ENCODE peak calls at places on chromosomes 11 and 22, in seven cellular contexts. R is heart left ventricle, S is sigmoid colon, O is keratinocyte, B is tibial nerve, N is fibroblast of lung, U is esophagus squamous epithelium. E is an unnamed sample. For H3K4me1, the result is how much of the 10 kb centered on the place peaks cover.

GRCh38 chr11:9386086-9386485 is 1.6 kb downstream of the IPO7 start:
- DNase-seq in O (no peak), R (no peak), S (no peak), N (peak), B (no peak), U (no peak), E (no peak)

GRCh38 chr11:59545179-59546020 is 34.1 kb downstream of the OR4D9 start:
- DNase-seq in S (no peak), U (no peak), B (no peak), R (no peak), O (no peak), N (peak), E (no peak)

GRCh38 chr11:35141538-35141937 is 2.6 kb downstream of the CD44 start:
- DNase-seq in O (no peak), S (peak), N (no peak), U (no peak), B (peak), R (peak), E (no peak)

GRCh38 chr11:124329787-124330478 is 9.9 kb upstream of the OR8D2 start:
- DNase-seq in S (no peak), U (no peak), N (peak), R (no peak), B (no peak), O (no peak), E (no peak)

GRCh38 chr22:35987487-35987886 is 41.1 kb downstream of the RBFOX2 start:
- DNase-seq in B (no peak), O (no peak), N (peak), U (no peak), S (no peak), R (no peak), E (no peak)

GRCh38 chr11:132658696-132659095 is 873.6 kb downstream of the OPCML start:
- DNase-seq in R (no peak), O (no peak), S (no peak), U (no peak), B (no peak), N (peak), E (no peak)

GRCh38 chr22:33919591-33920501 is at the start of gene LARGE1:
- DNase-seq in N (peak), S (peak), R (peak), O (no peak), B (no peak), U (no peak), E (no peak)

GRCh38 chr22:46652930-46653331 is 32.7 kb downstream of the GRAMD4 start:
- DNase-seq in S (no peak), O (no peak), R (no peak), B (no peak), U (no peak), N (peak), E (no peak)

GRCh38 chr11:9753031-9753430 is 89.2 kb downstream of the SWAP70 start:
- DNase-seq in N (peak), U (no peak), B (no peak), S (no peak), R (no peak), O (no peak), E (no peak)

GRCh38 chr11:47946682-47947575 is 33.4 kb upstream of the PTPRJ start:
- DNase-seq in U (no peak), O (peak), N (peak), R (peak), B (peak), S (peak), E (no peak)

GRCh38 chr22:38802671-38803121 is 8.8 kb upstream of the DNAL4 start:
- DNase-seq in B (peak), S (peak), N (peak), U (no peak), O (peak), R (peak), E (no peak)

GRCh38 chr22:47210112-47210657 is 447.7 kb downstream of the TBC1D22A start:
- DNase-seq in R (no peak), O (no peak), U (no peak), S (no peak), N (no peak), B (no peak), E (no peak)

GRCh38 chr11:43681543-43681942 is 1.0 kb downstream of the HSD17B12 start:
- DNase-seq in O (no peak), N (peak), U (no peak), B (no peak), S (no peak), R (no peak), E (no peak)

GRCh38 chr11:114149689-114150407 is 90.3 kb downstream of the ZBTB16 start:
- DNase-seq in N (no peak), S (peak), U (no peak), B (no peak), R (no peak), O (no peak), E (no peak)

GRCh38 chr22:42269407-42270177 is 861 bp downstream of the TCF20 start:
- DNase-seq in O (no peak), U (no peak), N (no peak), B (no peak), S (peak), R (peak), E (peak)

GRCh38 chr11:101188801-101189200 is 59.2 kb upstream of the PGR start:
- DNase-seq in B (no peak), N (no peak), S (no peak), O (no peak), R (no peak), U (no peak), E (no peak)

GRCh38 chr22:41557401-41558240 is 3.2 kb upstream of the CSDC2 start:
- DNase-seq in N (peak), U (no peak), S (peak), R (peak), O (no peak), B (peak), E (no peak)

GRCh38 chr22:32949719-32950118 is 108.5 kb downstream of the SYN3 start:
- DNase-seq in O (no peak), R (no peak), S (no peak), N (no peak), B (no peak), U (no peak), E (no peak)

GRCh38 chr11:30855383-30856006 is 269.3 kb upstream of the MPPED2 start:
- DNase-seq in S (no peak), N (peak), O (no peak), U (no peak), R (no peak), B (no peak), E (no peak)

GRCh38 chr22:32309585-32310251 is 47.9 kb upstream of the RFPL3 start:
- DNase-seq in S (no peak), R (no peak), B (no peak), O (no peak), U (no peak), N (no peak), E (no peak)

GRCh38 chr11:27120211-27120610 is 79.6 kb downstream of the BBOX1 start:
- DNase-seq in B (no peak), O (no peak), N (peak), S (no peak), R (no peak), U (no peak), E (no peak)

DNA sequence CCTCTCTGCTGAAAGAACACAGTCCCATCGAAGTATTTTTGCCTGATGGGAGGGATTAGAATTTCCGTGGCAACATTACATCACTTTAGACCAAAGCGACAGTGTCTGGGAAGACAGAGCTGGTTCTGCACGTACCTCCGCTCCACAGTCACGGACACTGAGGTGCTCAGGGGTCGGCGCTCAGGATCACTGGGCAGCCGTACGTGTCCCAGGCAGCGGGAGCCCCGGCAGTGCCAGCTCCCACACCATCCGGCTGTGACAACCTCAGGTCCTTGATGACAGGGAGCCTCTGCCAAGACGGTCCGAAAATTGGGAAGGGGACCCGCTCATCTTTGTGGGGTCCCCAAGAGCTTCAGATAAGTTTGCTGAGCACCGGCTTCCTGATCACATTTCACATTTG is 61.8 kb upstream of the LINC01488 start:
- DNase-seq in S (peak), B (no peak), N (no peak), O (no peak), U (no peak), R (no peak), E (no peak)
- H3K4me1 ChIP-seq in S (under half), B (under half), N (under half), O (under half), U (under half), R (under half), E (under half)

GRCh38 chr11:19891050-19891449 is 178.4 kb downstream of the NAV2 start:
- DNase-seq in N (no peak), U (no peak), B (no peak), O (no peak), R (no peak), S (no peak), E (no peak)

GRCh38 chr11:19886498-19886897 is 173.9 kb downstream of the NAV2 start:
- DNase-seq in S (no peak), B (no peak), U (no peak), R (no peak), N (no peak), O (no peak), E (no peak)

GRCh38 chr11:19892387-19892786 is 179.8 kb downstream of the NAV2 start:
- DNase-seq in R (no peak), N (peak), B (no peak), S (no peak), U (no peak), O (no peak), E (no peak)

GRCh38 chr11:19890308-19890707 is 177.7 kb downstream of the NAV2 start:
- DNase-seq in N (peak), B (no peak), R (no peak), U (no peak), S (no peak), O (no peak), E (no peak)

DNA sequence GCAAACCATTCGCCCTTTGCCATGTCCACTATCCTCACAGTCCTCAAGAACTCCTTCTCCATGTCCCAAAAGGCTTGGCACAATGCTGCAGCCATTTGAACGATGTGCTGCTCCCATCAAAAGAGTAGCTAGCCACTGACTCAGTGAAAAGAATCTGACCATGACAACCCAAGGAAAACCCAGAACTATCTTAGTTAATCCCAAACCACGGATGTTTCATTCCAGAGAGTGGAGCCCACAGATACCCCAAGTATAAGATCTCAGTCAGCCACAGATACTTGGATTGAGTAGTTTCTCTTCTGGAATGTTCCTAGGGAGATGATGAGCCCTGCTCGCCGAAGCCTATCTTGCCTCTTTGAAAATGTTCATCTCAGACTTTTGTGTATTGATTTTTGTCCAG is 176.9 kb downstream of the NAV2 start:
- DNase-seq in B (no peak), U (no peak), N (peak), O (no peak), S (no peak), R (no peak), E (no peak)
- H3K27ac ChIP-seq in B (no peak), U (no peak), N (no peak), O (no peak), S (peak), R (no peak), E (no peak)

DNA sequence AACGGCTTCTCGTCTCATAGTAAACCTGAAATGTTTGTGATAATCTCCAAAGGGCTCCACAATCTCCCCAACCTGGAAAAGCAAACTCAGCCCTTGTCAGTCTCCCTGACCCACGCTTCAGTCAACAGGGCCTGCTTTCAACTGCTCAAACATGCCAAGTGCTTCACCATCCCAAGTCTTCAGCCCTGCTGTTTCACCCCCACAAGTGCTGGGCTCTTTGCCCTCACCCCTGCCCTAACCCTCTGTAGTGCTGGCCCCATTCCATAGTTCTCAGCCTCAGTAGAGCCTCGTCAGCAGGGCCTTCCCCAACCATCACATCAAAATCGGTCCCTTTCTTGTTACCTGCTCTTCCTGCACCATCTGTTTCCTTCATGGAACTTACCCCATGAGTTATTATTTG is 43.4 kb upstream of the NFRKB start:
- DNase-seq in R (no peak), B (no peak), S (no peak), O (no peak), U (no peak), N (no peak), E (no peak)
- H3K4me3 ChIP-seq in R (no peak), B (no peak), S (no peak), O (no peak), U (no peak), N (no peak), E (no peak)

DNA sequence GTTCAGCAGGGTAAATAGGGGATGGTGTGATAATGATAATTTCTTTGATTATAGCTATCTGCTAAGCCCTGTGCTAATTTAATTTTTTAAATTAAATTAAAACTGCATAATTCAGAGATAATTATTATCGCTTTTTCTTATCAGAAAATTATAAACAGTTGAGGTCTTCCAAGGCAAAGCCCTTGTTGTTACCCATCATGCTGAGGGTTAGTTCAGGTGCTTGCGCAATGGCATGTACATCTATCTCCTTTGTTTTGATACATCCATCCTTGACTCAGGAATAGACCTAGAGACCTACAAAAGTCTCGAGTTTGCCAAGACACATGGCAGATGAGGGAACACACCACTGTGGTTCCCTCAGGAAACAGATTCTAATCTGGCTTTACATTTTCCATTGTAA is 737.6 kb downstream of the DLG2 start:
- DNase-seq in O (no peak), U (no peak), S (no peak), N (no peak), B (no peak), R (no peak), E (no peak)
- H3K4me1 ChIP-seq in O (under half), U (under half), S (under half), N (under half), B (under half), R (under half), E (under half)

GRCh38 chr11:68099474-68100405 is 21.4 kb downstream of the CHKA start:
- DNase-seq in S (no peak), B (no peak), R (peak), N (peak), U (no peak), O (no peak), E (no peak)

GRCh38 chr11:68099057-68099456 is 22.1 kb downstream of the CHKA start:
- DNase-seq in B (no peak), R (no peak), U (no peak), S (no peak), O (no peak), N (no peak), E (no peak)

GRCh38 chr11:68092411-68092810 is 28.8 kb downstream of the CHKA start:
- DNase-seq in R (no peak), O (no peak), S (no peak), U (no peak), N (no peak), B (no peak), E (no peak)

GRCh38 chr11:68093565-68093964 is 27.6 kb downstream of the CHKA start:
- DNase-seq in B (no peak), O (no peak), S (no peak), R (no peak), N (no peak), U (no peak), E (no peak)

DNA sequence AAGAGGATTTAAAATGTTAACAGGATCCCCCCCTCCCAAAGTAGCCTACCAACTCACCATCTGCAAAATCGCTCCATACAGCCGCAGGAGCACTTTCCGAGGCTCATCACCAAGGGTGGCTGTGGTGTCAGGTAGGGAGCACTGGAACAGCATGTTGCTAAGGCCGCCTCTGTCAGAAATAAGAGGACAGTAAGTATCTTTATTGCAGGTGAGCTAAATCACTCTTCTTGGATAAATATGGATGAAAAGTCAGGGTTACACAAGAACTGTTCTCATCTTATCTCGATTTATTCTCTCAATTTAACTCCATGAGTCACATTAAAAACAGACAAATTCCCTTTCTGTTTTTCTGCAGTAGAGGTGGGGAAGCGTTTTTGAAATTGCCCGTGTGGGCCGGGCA is 24.2 kb downstream of the CHKA start:
- DNase-seq in O (no peak), S (no peak), N (no peak), R (no peak), U (no peak), B (no peak), E (no peak)
- H3K27ac ChIP-seq in O (no peak), S (no peak), N (no peak), R (no peak), U (no peak), B (no peak), E (no peak)

GRCh38 chr11:126268708-126269579 is at the start of the genes FOXRED1 and SRPRA:
- DNase-seq in O (peak), R (peak), U (peak), N (peak), S (peak), B (peak), E (peak)
- H3K4me3 ChIP-seq in O (peak), R (peak), U (peak), N (peak), S (peak), B (peak), E (peak)

DNA sequence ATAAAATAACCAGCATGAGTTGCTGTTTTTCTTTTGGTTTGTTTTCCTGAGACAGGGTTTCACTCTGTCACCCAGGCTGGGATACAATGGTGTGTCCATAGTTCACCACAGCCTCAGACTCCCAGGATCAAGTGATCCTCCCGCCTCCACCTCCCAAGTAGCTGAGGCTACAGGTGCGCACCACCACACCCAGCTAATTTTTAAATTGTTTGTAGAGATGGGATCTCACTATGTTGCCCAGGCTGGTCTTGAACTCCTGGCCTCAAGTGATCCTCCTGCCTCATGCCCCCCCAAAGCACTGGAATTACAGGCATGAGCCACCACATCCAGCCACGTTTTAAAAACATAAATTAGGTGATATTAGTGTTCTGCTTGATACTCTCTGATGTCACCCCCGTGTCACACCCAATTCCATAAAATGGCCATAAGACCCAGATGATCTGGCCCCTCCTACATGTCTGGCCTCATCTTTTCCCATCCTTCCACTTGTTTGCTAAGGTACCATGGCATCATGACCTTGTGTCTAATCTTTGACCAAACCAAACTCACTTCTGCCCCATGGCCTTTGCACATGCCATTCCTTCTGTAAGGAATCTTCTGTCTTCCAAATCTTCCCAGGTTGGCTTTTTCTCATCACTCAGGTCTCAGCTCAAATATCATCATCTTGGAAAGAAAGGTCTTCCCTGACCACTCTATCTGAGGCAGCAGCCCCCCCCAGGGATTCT is 6.3 kb downstream of the SIK3 start:
- DNase-seq in O (no peak), R (no peak), S (no peak), N (no peak), U (no peak), B (no peak), E (no peak)
- H3K4me1 ChIP-seq in O (half or more), R (under half), S (half or more), N (under half), U (half or more), B (under half), E (under half)

GRCh38 chr11:78415338-78415737 is 2.3 kb downstream of the GAB2 start:
- DNase-seq in O (no peak), U (no peak), R (no peak), N (no peak), S (no peak), B (no peak), E (no peak)

GRCh38 chr11:78417888-78418583 is 416 bp upstream of the GAB2 start:
- DNase-seq in U (peak), O (no peak), R (peak), N (peak), S (peak), B (peak), E (peak)

GRCh38 chr11:78417175-78417887 is at the start of gene GAB2:
- DNase-seq in R (peak), S (no peak), N (no peak), O (no peak), U (no peak), B (no peak), E (no peak)

GRCh38 chr11:78416285-78417174 is 1.1 kb downstream of the GAB2 start:
- DNase-seq in O (no peak), U (peak), N (peak), R (peak), S (peak), B (peak), E (peak)

GRCh38 chr11:78414321-78415051 is 3.1 kb downstream of the GAB2 start:
- DNase-seq in R (no peak), U (no peak), S (no peak), O (no peak), B (no peak), N (no peak), E (no peak)
- H3K27ac ChIP-seq in R (no peak), U (no peak), S (no peak), O (no peak), B (peak), N (no peak), E (no peak)

E was measured in effector memory CD4-positive, alpha-beta T cell.